ENCODE peak calls at places on chromosome 22, in four cellular contexts. One of them, this sample, is unnamed.

GRCh38 chr22:47071812-47072641 is 309.6 kb downstream of the TBC1D22A start:
- DNase-seq in A549: no peak
- DNase-seq in GM20000: no peak
- DNase-seq in AG09309: no peak
- DNase-seq in this sample: no peak

GRCh38 chr22:18050065-18050464 is 25.7 kb upstream of the MICAL3 start:
- DNase-seq in A549: no peak
- DNase-seq in AG09309: no peak
- DNase-seq in GM20000: no peak
- DNase-seq in this sample: no peak

GRCh38 chr22:46256358-46256958 is 6.4 kb upstream of the CDPF1 start:
- DNase-seq in AG09309: no peak
- DNase-seq in A549: no peak
- DNase-seq in GM20000: no peak
- DNase-seq in this sample: no peak

GRCh38 chr22:23183107-23183698 is 2.9 kb downstream of the BCR start:
- DNase-seq in AG09309: peak
- DNase-seq in GM20000: no peak
- DNase-seq in A549: no peak
- DNase-seq in this sample: no peak

GRCh38 chr22:22974156-22974555 is 86.5 kb downstream of the IGLL5 start:
- DNase-seq in AG09309: no peak
- DNase-seq in A549: no peak
- DNase-seq in GM20000: no peak
- DNase-seq in this sample: no peak

GRCh38 chr22:27045103-27045940 is 387.9 kb downstream of the MIAT start:
- DNase-seq in A549: peak
- DNase-seq in GM20000: no peak
- DNase-seq in AG09309: no peak
- DNase-seq in this sample: no peak

GRCh38 chr22:30705710-30706651 is 11.3 kb downstream of the OSBP2 start:
- DNase-seq in AG09309: peak
- DNase-seq in A549: no peak
- DNase-seq in GM20000: peak
- DNase-seq in this sample: no peak

GRCh38 chr22:21738966-21739365 is 3.4 kb upstream of the YPEL1 start:
- DNase-seq in A549: no peak
- DNase-seq in AG09309: no peak
- DNase-seq in GM20000: no peak
- DNase-seq in this sample: no peak

GRCh38 chr22:27405672-27406388 is 395.7 kb downstream of the MN1 start:
- DNase-seq in AG09309: no peak
- DNase-seq in GM20000: peak
- DNase-seq in A549: peak
- DNase-seq in this sample: no peak

GRCh38 chr22:20853236-20853660 is 5.4 kb downstream of the PI4KA start:
- DNase-seq in GM20000: no peak
- DNase-seq in A549: no peak
- DNase-seq in AG09309: no peak
- DNase-seq in this sample: no peak

GRCh38 chr22:23117890-23118646 is 23.7 kb downstream of the RSPH14 start:
- DNase-seq in A549: no peak
- DNase-seq in AG09309: no peak
- DNase-seq in GM20000: no peak
- DNase-seq in this sample: no peak

GRCh38 chr22:16603448-16603768 is 10.8 kb upstream of the CCT8L2 start:
- DNase-seq in GM20000: no peak
- DNase-seq in A549: no peak
- DNase-seq in AG09309: no peak
- DNase-seq in this sample: no peak

GRCh38 chr22:20659258-20659657 is 114.7 kb upstream of the SERPIND1 start:
- DNase-seq in AG09309: no peak
- DNase-seq in GM20000: no peak
- DNase-seq in A549: no peak
- DNase-seq in this sample: no peak

GRCh38 chr22:27802389-27803079 is 978 bp upstream of the MN1 start:
- DNase-seq in AG09309: no peak
- DNase-seq in A549: no peak
- DNase-seq in GM20000: no peak
- DNase-seq in this sample: no peak

GRCh38 chr22:20576445-20576816 is 69.0 kb downstream of the MED15 start:
- DNase-seq in GM20000: no peak
- DNase-seq in A549: no peak
- DNase-seq in AG09309: no peak
- DNase-seq in this sample: no peak

GRCh38 chr22:31105282-31105929 is 2.0 kb downstream of the SELENOM start:
- DNase-seq in A549: no peak
- DNase-seq in GM20000: no peak
- DNase-seq in AG09309: no peak
- DNase-seq in this sample: no peak

GRCh38 chr22:26887456-26887855 is 230.1 kb downstream of the MIAT start:
- DNase-seq in AG09309: peak
- DNase-seq in GM20000: no peak
- DNase-seq in A549: no peak
- DNase-seq in this sample: no peak

GRCh38 chr22:47190276-47190956 is 428.0 kb downstream of the TBC1D22A start:
- DNase-seq in A549: no peak
- DNase-seq in AG09309: no peak
- DNase-seq in GM20000: no peak
- DNase-seq in this sample: peak

GRCh38 chr22:37345863-37346514 is 63.7 kb downstream of the CYTH4 start:
- DNase-seq in A549: no peak
- DNase-seq in AG09309: peak
- DNase-seq in GM20000: no peak
- DNase-seq in this sample: no peak

GRCh38 chr22:49930596-49931412 is 12.4 kb downstream of the CRELD2 start:
- DNase-seq in GM20000: peak
- DNase-seq in A549: no peak
- DNase-seq in AG09309: peak
- DNase-seq in this sample: peak

GRCh38 chr22:43404673-43405385 is 7.0 kb upstream of the MPPED1 start:
- DNase-seq in AG09309: no peak
- DNase-seq in GM20000: no peak
- DNase-seq in A549: no peak
- DNase-seq in this sample: no peak

GRCh38 chr22:37019309-37020191 is at the start of the genes MPST and TST:
- DNase-seq in GM20000: peak
- DNase-seq in A549: no peak
- DNase-seq in AG09309: no peak
- DNase-seq in this sample: no peak

GRCh38 chr22:36746571-36746970 is 29.3 kb downstream of the IFT27 start:
- DNase-seq in GM20000: no peak
- DNase-seq in AG09309: no peak
- DNase-seq in A549: no peak
- DNase-seq in this sample: no peak

GRCh38 chr22:31337178-31337577 is 9.0 kb downstream of the PATZ1 start:
- DNase-seq in A549: no peak
- DNase-seq in GM20000: no peak
- DNase-seq in AG09309: no peak
- DNase-seq in this sample: no peak

GRCh38 chr22:37716708-37717107 is 19.9 kb downstream of the TRIOBP start:
- DNase-seq in AG09309: no peak
- DNase-seq in GM20000: no peak
- DNase-seq in A549: no peak
- DNase-seq in this sample: no peak

GRCh38 chr22:31243339-31244043 is 31.4 kb downstream of the LIMK2 start:
- DNase-seq in GM20000: no peak
- DNase-seq in AG09309: no peak
- DNase-seq in A549: no peak
- DNase-seq in this sample: no peak

GRCh38 chr22:39994046-39994565 is 648 bp upstream of the FAM83F start:
- DNase-seq in GM20000: no peak
- DNase-seq in AG09309: no peak
- DNase-seq in A549: no peak
- DNase-seq in this sample: no peak

GRCh38 chr22:27784099-27784446 is 17.5 kb downstream of the MN1 start:
- DNase-seq in GM20000: no peak
- DNase-seq in AG09309: no peak
- DNase-seq in A549: no peak
- DNase-seq in this sample: no peak

GRCh38 chr22:27572267-27572666 is 229.3 kb downstream of the MN1 start:
- DNase-seq in AG09309: no peak
- DNase-seq in GM20000: no peak
- DNase-seq in A549: no peak
- DNase-seq in this sample: no peak

GRCh38 chr22:33850227-33850626 is 70.0 kb downstream of the LARGE1 start:
- DNase-seq in AG09309: no peak
- DNase-seq in GM20000: no peak
- DNase-seq in A549: no peak
- DNase-seq in this sample: no peak

GRCh38 chr22:36419177-36419911 is 31.6 kb upstream of the MYH9 start:
- DNase-seq in AG09309: no peak
- DNase-seq in A549: no peak
- DNase-seq in GM20000: no peak
- DNase-seq in this sample: no peak

GRCh38 chr22:36197065-36197440 is 4.6 kb downstream of the APOL4 start:
- DNase-seq in A549: no peak
- DNase-seq in GM20000: no peak
- DNase-seq in AG09309: no peak
- DNase-seq in this sample: no peak

GRCh38 chr22:30872282-30873041 is 96.1 kb downstream of the MORC2 start:
- DNase-seq in A549: no peak
- DNase-seq in AG09309: no peak
- DNase-seq in GM20000: no peak
- DNase-seq in this sample: no peak

GRCh38 chr22:39960791-39961746 is 872 bp downstream of the TMA7B start:
- DNase-seq in AG09309: peak
- DNase-seq in A549: no peak
- DNase-seq in GM20000: peak
- DNase-seq in this sample: peak

GRCh38 chr22:47225931-47226633 is 463.6 kb downstream of the TBC1D22A start:
- DNase-seq in A549: no peak
- DNase-seq in AG09309: no peak
- DNase-seq in GM20000: no peak
- DNase-seq in this sample: no peak

GRCh38 chr22:23574877-23575276 is 5.2 kb downstream of the IGLL1 start:
- DNase-seq in AG09309: no peak
- DNase-seq in GM20000: no peak
- DNase-seq in A549: no peak
- DNase-seq in this sample: no peak

GRCh38 chr22:27107824-27108223 is 450.4 kb downstream of the MIAT start:
- DNase-seq in GM20000: no peak
- DNase-seq in AG09309: peak
- DNase-seq in A549: peak
- DNase-seq in this sample: peak

GRCh38 chr22:36608987-36609386 is 80.0 kb upstream of the EIF3D start:
- DNase-seq in A549: no peak
- DNase-seq in AG09309: no peak
- DNase-seq in GM20000: no peak
- DNase-seq in this sample: no peak

GRCh38 chr22:35177811-35178210 is 79.5 kb upstream of the HMGXB4 start:
- DNase-seq in A549: no peak
- DNase-seq in GM20000: no peak
- DNase-seq in AG09309: no peak
- DNase-seq in this sample: no peak
- TF ChIP-seq CTCF in A549: no peak
- TF ChIP-seq CTCF in GM20000: no peak
- TF ChIP-seq CTCF in AG09309: no peak
- TF ChIP-seq CTCF in this sample: no peak

DNA sequence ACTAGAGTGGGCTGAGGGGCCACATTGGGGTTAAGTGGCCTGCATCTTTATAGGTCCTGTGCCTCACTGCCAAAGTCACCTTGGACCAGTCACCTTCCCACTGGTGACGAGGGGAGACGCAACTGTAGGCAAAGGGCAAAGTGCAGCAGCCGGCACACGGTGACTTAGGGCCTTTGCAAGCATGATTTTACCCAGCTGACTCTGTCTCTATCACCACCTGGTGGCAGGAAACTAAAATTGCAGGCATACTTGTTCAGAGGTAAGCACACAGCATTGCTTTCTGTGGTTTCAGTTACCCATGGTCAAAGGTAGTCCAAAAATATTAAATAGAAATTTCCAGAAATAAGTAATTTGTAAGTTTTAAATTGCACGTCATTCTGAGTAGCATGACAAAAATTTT is 1164.4 kb downstream of the BRD1 start:
- DNase-seq in GM20000: no peak
- DNase-seq in AG09309: no peak
- DNase-seq in A549: no peak
- DNase-seq in this sample: no peak
- TF ChIP-seq CTCF in GM20000: peak
- TF ChIP-seq CTCF in AG09309: no peak
- TF ChIP-seq CTCF in A549: no peak
- TF ChIP-seq CTCF in this sample: peak

GRCh38 chr22:38823637-38824036 is 20.2 kb downstream of the NPTXR start:
- DNase-seq in GM20000: no peak
- DNase-seq in A549: no peak
- DNase-seq in AG09309: no peak
- DNase-seq in this sample: no peak

GRCh38 chr22:38826801-38827200 is 17.0 kb downstream of the NPTXR start:
- DNase-seq in A549: no peak
- DNase-seq in AG09309: no peak
- DNase-seq in GM20000: no peak
- DNase-seq in this sample: no peak

GRCh38 chr22:38823076-38823475 is 20.8 kb downstream of the NPTXR start:
- DNase-seq in AG09309: no peak
- DNase-seq in A549: no peak
- DNase-seq in GM20000: no peak
- DNase-seq in this sample: no peak

GRCh38 chr22:38826386-38826785 is 17.4 kb downstream of the NPTXR start:
- DNase-seq in GM20000: no peak
- DNase-seq in AG09309: no peak
- DNase-seq in A549: no peak
- DNase-seq in this sample: no peak

DNA sequence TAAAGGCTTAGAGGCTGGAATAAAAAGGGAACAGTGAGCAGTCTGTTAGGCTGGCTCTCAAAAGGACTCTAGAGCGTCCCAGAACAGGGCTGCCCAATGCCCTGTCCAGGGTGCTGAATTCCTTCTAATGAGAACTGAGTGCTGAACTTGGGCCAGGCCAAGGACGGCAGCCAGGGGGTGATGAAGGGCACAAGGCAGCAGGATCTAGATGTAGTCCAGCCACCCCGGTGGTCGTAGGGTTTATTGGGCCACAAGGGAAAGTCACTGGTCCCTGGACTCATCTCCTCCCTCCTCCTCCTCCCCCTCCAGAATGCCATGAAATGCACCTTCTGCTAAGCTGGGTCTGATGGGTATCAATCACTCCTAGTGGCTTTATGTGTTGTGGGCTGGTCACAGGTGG is 19.2 kb downstream of the NPTXR start:
- DNase-seq in GM20000: peak
- DNase-seq in A549: peak
- DNase-seq in AG09309: no peak
- DNase-seq in this sample: no peak
- TF ChIP-seq CTCF in GM20000: no peak
- TF ChIP-seq CTCF in A549: no peak
- TF ChIP-seq CTCF in AG09309: peak
- TF ChIP-seq CTCF in this sample: peak

GRCh38 chr22:42384506-42384905 is 47.7 kb downstream of the NFAM1 start:
- DNase-seq in A549: no peak
- DNase-seq in GM20000: no peak
- DNase-seq in AG09309: no peak
- DNase-seq in this sample: no peak
- TF ChIP-seq CTCF in A549: no peak
- TF ChIP-seq CTCF in GM20000: no peak
- TF ChIP-seq CTCF in AG09309: no peak
- TF ChIP-seq CTCF in this sample: no peak

GRCh38 chr22:32794449-32795213 is 6.9 kb upstream of the TIMP3 start:
- DNase-seq in GM20000: no peak
- DNase-seq in A549: no peak
- DNase-seq in AG09309: no peak
- DNase-seq in this sample: no peak
- TF ChIP-seq CTCF in GM20000: no peak
- TF ChIP-seq CTCF in A549: no peak
- TF ChIP-seq CTCF in AG09309: no peak
- TF ChIP-seq CTCF in this sample: no peak

This sample was measured in CD14-positive monocyte.